ENCODE peak calls at places on chromosomes 16 and 17, in eight cellular contexts. M, Y, K, N, Z, Q, S and F are unnamed samples. For H3K4me1, the result is how much of the 10 kb centered on the place peaks cover.

GRCh38 chr17:34797724-34798123 is 163.5 kb downstream of the CCT6B start:
- DNase-seq in M (peak), Y (no peak), K (no peak), N (peak), Z (no peak), Q (no peak), S (peak), F (peak)

GRCh38 chr16:67786491-67786890 is 19.9 kb downstream of the RANBP10 start:
- DNase-seq in M (no peak), Y (no peak), K (peak), N (no peak), Z (no peak), Q (no peak), S (no peak), F (no peak)

GRCh38 chr16:82157836-82158235 is 12.2 kb downstream of the MPHOSPH6 start:
- DNase-seq in M (no peak), Y (no peak), K (no peak), N (no peak), Z (no peak), Q (no peak), S (no peak), F (no peak)

GRCh38 chr17:3695723-3696411 is at the start of gene P2RX5:
- DNase-seq in M (no peak), Y (no peak), K (no peak), N (no peak), Z (no peak), Q (peak), S (peak), F (peak)

GRCh38 chr16:21994856-21995465 is 6.0 kb downstream of the PDZD9 start:
- DNase-seq in M (no peak), Y (no peak), K (no peak), N (peak), Z (no peak), Q (no peak), S (peak), F (peak)

GRCh38 chr17:58330544-58330996 is 2.0 kb upstream of the TSPOAP1 start:
- DNase-seq in M (no peak), Y (no peak), K (no peak), N (no peak), Z (no peak), Q (peak), S (no peak), F (no peak)

GRCh38 chr17:61461967-61462733 is 9.9 kb downstream of the TBX4 start:
- DNase-seq in M (no peak), Y (no peak), K (no peak), N (peak), Z (no peak), Q (peak), S (peak), F (peak)

GRCh38 chr16:57380671-57381462 is 8.6 kb downstream of the CX3CL1 start:
- DNase-seq in M (peak), Y (no peak), K (no peak), N (no peak), Z (no peak), Q (no peak), S (no peak), F (no peak)

GRCh38 chr17:38536661-38537060 is 69.1 kb downstream of the SRCIN1 start:
- DNase-seq in M (no peak), Y (no peak), K (no peak), N (no peak), Z (no peak), Q (no peak), S (no peak), F (no peak)

GRCh38 chr17:30256756-30257506 is 21.4 kb upstream of the SLC6A4 start:
- DNase-seq in M (no peak), Y (no peak), K (no peak), N (no peak), Z (no peak), Q (peak), S (no peak), F (no peak)

GRCh38 chr16:4059969-4060368 is 56.3 kb downstream of the ADCY9 start:
- DNase-seq in M (no peak), Y (no peak), K (no peak), N (no peak), Z (no peak), Q (no peak), S (no peak), F (no peak)

GRCh38 chr16:57591870-57592485 is 36.5 kb upstream of the ADGRG1 start:
- DNase-seq in M (no peak), Y (no peak), K (no peak), N (no peak), Z (no peak), Q (no peak), S (no peak), F (no peak)

GRCh38 chr16:456891-457483 is 31.5 kb downstream of the RAB11FIP3 start:
- DNase-seq in M (no peak), Y (no peak), K (no peak), N (no peak), Z (no peak), Q (peak), S (no peak), F (no peak)

GRCh38 chr17:48542956-48543853 is 1.7 kb downstream of the HOXB2 start:
- DNase-seq in M (peak), Y (no peak), K (no peak), N (no peak), Z (no peak), Q (peak), S (no peak), F (peak)

GRCh38 chr17:80109066-80109618 is 7.8 kb downstream of the GAA start:
- DNase-seq in M (no peak), Y (no peak), K (no peak), N (no peak), Z (no peak), Q (peak), S (no peak), F (no peak)

GRCh38 chr16:51497541-51498211 is 346.6 kb upstream of the SALL1 start:
- DNase-seq in M (no peak), Y (no peak), K (no peak), N (no peak), Z (no peak), Q (no peak), S (no peak), F (no peak)

GRCh38 chr17:70108166-70108565 is 33.1 kb downstream of the KCNJ16 start:
- DNase-seq in M (no peak), Y (no peak), K (no peak), N (no peak), Z (no peak), Q (no peak), S (no peak), F (no peak)

GRCh38 chr17:18129041-18129502 is 20.5 kb downstream of the MYO15A start:
- DNase-seq in M (peak), Y (no peak), K (no peak), N (no peak), Z (no peak), Q (no peak), S (no peak), F (no peak)

GRCh38 chr17:29747660-29748059 is 124.9 kb upstream of the CORO6 start:
- DNase-seq in M (no peak), Y (no peak), K (no peak), N (no peak), Z (no peak), Q (peak), S (no peak), F (no peak)

GRCh38 chr17:45098869-45099616 is 33.3 kb downstream of the PLCD3 start:
- DNase-seq in M (peak), Y (peak), K (no peak), N (peak), Z (peak), Q (peak), S (peak), F (peak)

GRCh38 chr16:85968041-85968920 is 69.3 kb downstream of the IRF8 start:
- DNase-seq in M (no peak), Y (no peak), K (no peak), N (no peak), Z (no peak), Q (no peak), S (no peak), F (no peak)

GRCh38 chr16:9900576-9900975 is 281.7 kb downstream of the GRIN2A start:
- DNase-seq in M (no peak), Y (no peak), K (no peak), N (no peak), Z (no peak), Q (no peak), S (no peak), F (no peak)

GRCh38 chr17:77571141-77571540 is 387.4 kb upstream of the TNRC6C start:
- DNase-seq in M (no peak), Y (no peak), K (no peak), N (no peak), Z (no peak), Q (no peak), S (no peak), F (peak)

GRCh38 chr17:17757944-17758343 is 76.7 kb downstream of the RAI1 start:
- DNase-seq in M (no peak), Y (no peak), K (no peak), N (no peak), Z (no peak), Q (no peak), S (no peak), F (no peak)

GRCh38 chr17:6583411-6583810 is 27.1 kb upstream of the PITPNM3 start:
- DNase-seq in M (no peak), Y (no peak), K (no peak), N (no peak), Z (no peak), Q (no peak), S (no peak), F (no peak)

GRCh38 chr17:6591599-6592158 is 35.3 kb upstream of the PITPNM3 start:
- DNase-seq in M (peak), Y (no peak), K (no peak), N (peak), Z (no peak), Q (no peak), S (no peak), F (no peak)

GRCh38 chr17:6588165-6588564 is 31.8 kb upstream of the PITPNM3 start:
- DNase-seq in M (no peak), Y (no peak), K (no peak), N (no peak), Z (no peak), Q (no peak), S (no peak), F (no peak)

GRCh38 chr17:6589266-6589946 is 33.1 kb upstream of the PITPNM3 start:
- DNase-seq in M (no peak), Y (no peak), K (no peak), N (no peak), Z (no peak), Q (no peak), S (no peak), F (no peak)

GRCh38 chr17:6587310-6587709 is 31.0 kb upstream of the PITPNM3 start:
- DNase-seq in M (no peak), Y (no peak), K (no peak), N (no peak), Z (no peak), Q (no peak), S (no peak), F (no peak)
- H3K4me1 ChIP-seq in M (under half), Y (under half), K (under half), N (under half), Z (under half), Q (under half), S (under half), F (under half)

DNA sequence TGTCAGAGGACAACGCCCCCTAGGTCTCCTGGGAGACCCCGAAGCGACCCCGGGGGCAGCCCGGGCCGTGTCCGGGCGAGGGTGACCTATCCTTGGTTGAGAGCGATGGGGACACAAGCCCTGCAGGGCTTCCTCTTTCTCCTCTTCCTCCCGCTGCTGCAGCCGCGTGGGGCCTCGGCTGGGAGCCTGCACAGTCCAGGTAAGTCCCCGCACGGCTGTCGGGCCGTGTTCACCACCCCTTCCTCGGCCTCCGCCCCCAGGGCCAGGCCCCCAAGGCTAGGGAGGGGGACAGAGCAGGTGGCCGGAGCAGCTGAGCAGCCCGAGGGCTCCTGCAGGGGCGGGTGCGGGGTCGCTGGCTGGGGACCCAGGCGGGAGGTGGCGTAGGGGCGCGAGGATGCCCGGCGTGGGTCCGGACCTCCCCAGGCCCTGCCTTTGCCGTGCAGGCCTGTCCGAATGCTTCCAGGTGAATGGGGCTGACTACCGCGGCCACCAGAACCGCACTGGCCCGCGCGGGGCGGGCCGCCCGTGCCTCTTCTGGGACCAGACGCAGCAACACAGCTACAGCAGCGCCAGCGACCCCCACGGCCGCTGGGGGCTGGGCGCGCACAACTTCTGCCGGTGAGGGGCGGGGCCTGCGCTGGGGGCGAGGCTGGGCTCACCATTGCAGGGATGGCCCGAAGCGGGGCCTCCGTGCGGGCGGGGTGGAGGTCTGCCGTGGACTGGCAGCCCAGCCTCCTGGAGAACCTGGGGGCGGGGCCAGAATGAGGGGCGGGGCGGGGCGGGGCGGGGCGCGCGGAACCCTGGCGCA is 545 bp downstream of the KREMEN2 start:
- DNase-seq in M (peak), Y (peak), K (no peak), N (peak), Z (no peak), Q (peak), S (peak), F (peak)
- TF ChIP-seq REST in M (no peak), Y (no peak), K (no peak), N (no peak), Z (no peak), Q (no peak), S (peak), F (no peak)

DNA sequence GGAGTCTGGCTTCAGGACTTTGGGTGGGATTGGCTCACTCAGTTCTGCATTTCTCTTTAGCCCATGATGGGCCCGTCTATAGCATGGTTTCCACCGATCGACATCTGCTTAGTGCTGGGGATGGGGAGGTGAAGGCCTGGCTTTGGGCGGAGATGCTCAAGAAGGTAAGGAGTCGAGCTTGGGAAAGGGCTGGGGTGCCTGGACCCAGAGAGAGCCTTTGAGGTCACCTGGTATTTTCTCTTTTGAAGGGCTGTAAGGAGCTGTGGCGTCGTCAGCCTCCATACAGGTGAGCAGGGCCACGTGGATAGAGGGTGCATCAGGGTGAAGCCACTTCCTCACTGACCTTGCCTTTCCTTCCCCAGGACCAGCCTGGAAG is 2.2 kb downstream of the THOC6 start:
- DNase-seq in M (no peak), Y (no peak), K (no peak), N (no peak), Z (no peak), Q (no peak), S (no peak), F (no peak)
- H3K4me1 ChIP-seq in M (under half), Y (under half), K (under half), N (half or more), Z (under half), Q (under half), S (half or more), F (under half)

DNA sequence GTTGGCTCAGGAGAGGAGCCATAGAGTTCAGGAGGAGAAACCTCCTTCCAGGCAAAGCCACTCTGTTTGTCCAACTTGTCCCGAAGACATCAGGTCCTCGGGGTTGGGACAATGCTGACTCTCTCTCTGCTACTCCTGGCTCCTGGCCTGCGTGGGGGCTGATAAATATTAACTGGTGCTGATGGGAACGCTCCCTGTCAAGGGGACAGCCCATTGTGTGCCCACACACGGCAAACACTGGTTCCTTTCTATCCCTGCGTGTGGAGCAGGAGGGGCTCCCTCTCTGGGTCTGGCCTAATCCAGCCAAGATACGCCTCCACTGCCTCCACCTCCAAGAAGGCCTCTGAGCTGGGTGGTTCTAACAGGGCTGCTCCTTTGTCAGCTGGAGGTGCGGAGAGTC is 4.4 kb downstream of the KIF19 start:
- DNase-seq in M (no peak), Y (no peak), K (no peak), N (no peak), Z (no peak), Q (no peak), S (no peak), F (no peak)
- TF ChIP-seq REST in M (no peak), Y (no peak), K (no peak), N (no peak), Z (no peak), Q (no peak), S (no peak), F (no peak)